ENCODE peak calls at places on chromosomes 1 and 21, in five cellular contexts. M, E, B, S and X are unnamed samples.

GRCh38 chr1:9573723-9574122 is 15.0 kb upstream of the TMEM201 start:
- DNase-seq in M (peak), E (no peak), B (peak), S (peak), X (no peak)

GRCh38 chr1:160197231-160197630 is 6.9 kb downstream of the CASQ1 start:
- DNase-seq in M (no peak), E (no peak), B (no peak), S (no peak), X (no peak)

GRCh38 chr1:198495635-198496034 is 44.8 kb downstream of the ATP6V1G3 start:
- DNase-seq in M (no peak), E (no peak), B (peak), S (no peak), X (no peak)

GRCh38 chr1:16033101-16033632 is 10.4 kb upstream of the CLCNKB start:
- DNase-seq in M (no peak), E (no peak), B (no peak), S (no peak), X (no peak)

GRCh38 chr1:67280696-67281095 is 27.0 kb upstream of the IL12RB2 start:
- DNase-seq in M (no peak), E (no peak), B (no peak), S (no peak), X (no peak)

GRCh38 chr1:217590598-217590997 is 40.3 kb downstream of the GPATCH2 start:
- DNase-seq in M (no peak), E (no peak), B (no peak), S (peak), X (no peak)

GRCh38 chr1:113928950-113929749 is at the start of gene HIPK1:
- DNase-seq in M (peak), E (peak), B (peak), S (peak), X (peak)

GRCh38 chr21:33254766-33255165 is 11.4 kb upstream of the IL10RB start:
- DNase-seq in M (no peak), E (no peak), B (no peak), S (no peak), X (no peak)

GRCh38 chr1:147598631-147599361 is 57.5 kb downstream of the BCL9 start:
- DNase-seq in M (no peak), E (peak), B (peak), S (no peak), X (peak)

GRCh38 chr1:236421022-236421421 is 26.9 kb downstream of the EDARADD start:
- DNase-seq in M (peak), E (no peak), B (no peak), S (peak), X (no peak)

GRCh38 chr1:217343907-217344306 is 287.0 kb downstream of the GPATCH2 start:
- DNase-seq in M (no peak), E (no peak), B (peak), S (no peak), X (no peak)

GRCh38 chr1:14767075-14767474 is 168.6 kb downstream of the KAZN start:
- DNase-seq in M (no peak), E (no peak), B (peak), S (no peak), X (no peak)

GRCh38 chr1:61174060-61174788 is 91.9 kb downstream of the NFIA start:
- DNase-seq in M (no peak), E (no peak), B (no peak), S (no peak), X (no peak)

GRCh38 chr1:17109897-17110554 is 9.2 kb downstream of the PADI2 start:
- DNase-seq in M (no peak), E (no peak), B (peak), S (peak), X (no peak)

GRCh38 chr1:38559180-38559874 is 300.2 kb downstream of the RRAGC start:
- DNase-seq in M (no peak), E (peak), B (no peak), S (no peak), X (no peak)

GRCh38 chr21:39022901-39023693 is 160.2 kb downstream of the PSMG1 start:
- DNase-seq in M (peak), E (no peak), B (no peak), S (no peak), X (no peak)
- TF ChIP-seq CTCF in M (peak), E (no peak), B (peak), S (no peak), X (no peak)

GRCh38 chr1:180927348-180927747 is 14.7 kb downstream of the KIAA1614 start:
- DNase-seq in M (no peak), E (no peak), B (no peak), S (no peak), X (no peak)
- TF ChIP-seq CTCF in M (no peak), E (no peak), B (no peak), S (no peak), X (no peak)

GRCh38 chr1:48356901-48357300 is 115.1 kb downstream of the SPATA6 start:
- DNase-seq in M (no peak), E (no peak), B (no peak), S (no peak), X (no peak)
- TF ChIP-seq CTCF in M (no peak), E (no peak), B (no peak), S (no peak), X (no peak)

GRCh38 chr1:64246294-64246917 is 43.0 kb downstream of the UBE2U start:
- DNase-seq in M (peak), E (no peak), B (peak), S (no peak), X (no peak)

GRCh38 chr1:64248065-64248464 is 44.6 kb downstream of the UBE2U start:
- DNase-seq in M (no peak), E (no peak), B (no peak), S (no peak), X (no peak)

GRCh38 chr1:64251971-64252370 is 48.5 kb downstream of the UBE2U start:
- DNase-seq in M (no peak), E (no peak), B (peak), S (peak), X (no peak)
- TF ChIP-seq CTCF in M (peak), E (no peak), B (peak), S (no peak), X (no peak)